ENCODE peak calls at places on chromosome 17, in five cellular contexts. N is IMR-90, T is H9, Y is thoracic aorta, C is endodermal cell. S is an unnamed sample. For H3K4me1, the result is how much of the 10 kb centered on the place peaks cover.

GRCh38 chr17:42049834-42050359 is 504 bp downstream of the C17orf113 start:
- DNase-seq in N (no peak), T (no peak), Y (no peak), C (no peak), S (no peak)

GRCh38 chr17:9244066-9245052 is 223.0 kb downstream of the NTN1 start:
- DNase-seq in N (peak), T (no peak), Y (no peak), C (no peak), S (peak)

GRCh38 chr17:12765544-12765943 is 23.8 kb upstream of the ARHGAP44 start:
- DNase-seq in N (peak), T (no peak), Y (peak), C (no peak), S (peak)

GRCh38 chr17:9431620-9432019 is 144.0 kb downstream of the STX8 start:
- DNase-seq in N (no peak), T (no peak), Y (no peak), C (no peak), S (no peak)

GRCh38 chr17:57785032-57785431 is 39.9 kb upstream of the CCDC182 start:
- DNase-seq in N (no peak), T (peak), Y (no peak), C (peak), S (no peak)

GRCh38 chr17:64401244-64401860 is 10.7 kb upstream of the PECAM1 start:
- DNase-seq in N (no peak), T (no peak), Y (no peak), C (no peak), S (no peak)

GRCh38 chr17:82709024-82709675 is 7.4 kb upstream of the FN3KRP start:
- DNase-seq in N (no peak), T (no peak), Y (no peak), C (no peak), S (no peak)

GRCh38 chr17:42428141-42428944 is 5.3 kb upstream of the CAVIN1 start:
- DNase-seq in N (peak), T (peak), Y (peak), C (peak), S (peak)

GRCh38 chr17:7862692-7863437 is 5.1 kb downstream of the CYB5D1 start:
- DNase-seq in N (peak), T (peak), Y (no peak), C (peak), S (no peak)

GRCh38 chr17:81553018-81553615 is 964 bp upstream of the FAAP100 start:
- DNase-seq in N (peak), T (peak), Y (peak), C (peak), S (peak)
- H3K4me1 ChIP-seq in N (under half), T (under half), Y (under half), C (under half), S (under half)

DNA sequence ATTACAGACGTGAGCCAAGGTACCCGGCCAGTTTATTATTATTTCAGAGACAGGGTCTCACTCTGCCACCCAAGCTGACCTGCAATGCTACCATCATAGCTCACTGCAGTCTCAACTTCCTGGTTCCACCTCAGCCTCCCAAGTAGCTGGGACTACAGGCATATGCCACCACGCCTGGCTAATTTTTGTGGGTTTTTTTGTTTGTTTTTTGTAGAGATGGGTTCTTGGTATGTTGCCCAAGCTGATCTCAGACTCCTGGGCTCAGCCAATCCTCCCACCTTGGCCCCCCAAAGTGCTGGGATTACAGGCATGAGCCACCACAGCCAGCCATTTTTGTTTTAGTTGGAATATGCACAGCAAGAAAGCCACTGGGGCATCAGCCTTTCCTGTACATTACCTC is 115.7 kb downstream of the MRM1 start:
- DNase-seq in N (no peak), T (no peak), Y (no peak), C (no peak), S (no peak)
- H3K4me1 ChIP-seq in N (under half), T (under half), Y (under half), C (under half), S (under half)

GRCh38 chr17:16980813-16981731 is 9.2 kb upstream of the TNFRSF13B start:
- DNase-seq in N (no peak), T (peak), Y (no peak), C (peak), S (no peak)

GRCh38 chr17:16977932-16978331 is 6.0 kb upstream of the TNFRSF13B start:
- DNase-seq in N (peak), T (peak), Y (no peak), C (no peak), S (no peak)

GRCh38 chr17:16980061-16980460 is 8.1 kb upstream of the TNFRSF13B start:
- DNase-seq in N (no peak), T (no peak), Y (no peak), C (peak), S (no peak)

GRCh38 chr17:16986391-16986790 is 14.5 kb upstream of the TNFRSF13B start:
- DNase-seq in N (peak), T (no peak), Y (no peak), C (peak), S (no peak)

GRCh38 chr17:16981928-16982327 is 10.0 kb upstream of the TNFRSF13B start:
- DNase-seq in N (no peak), T (peak), Y (no peak), C (peak), S (no peak)
- H3K4me1 ChIP-seq in N (under half), T (under half), Y (under half), C (under half), S (under half)

GRCh38 chr17:75365009-75365930 is 40.2 kb downstream of the GRB2 start:
- DNase-seq in N (no peak), T (no peak), Y (no peak), C (no peak), S (no peak)
- H3K4me1 ChIP-seq in N (under half), T (under half), Y (half or more), C (under half), S (under half)

DNA sequence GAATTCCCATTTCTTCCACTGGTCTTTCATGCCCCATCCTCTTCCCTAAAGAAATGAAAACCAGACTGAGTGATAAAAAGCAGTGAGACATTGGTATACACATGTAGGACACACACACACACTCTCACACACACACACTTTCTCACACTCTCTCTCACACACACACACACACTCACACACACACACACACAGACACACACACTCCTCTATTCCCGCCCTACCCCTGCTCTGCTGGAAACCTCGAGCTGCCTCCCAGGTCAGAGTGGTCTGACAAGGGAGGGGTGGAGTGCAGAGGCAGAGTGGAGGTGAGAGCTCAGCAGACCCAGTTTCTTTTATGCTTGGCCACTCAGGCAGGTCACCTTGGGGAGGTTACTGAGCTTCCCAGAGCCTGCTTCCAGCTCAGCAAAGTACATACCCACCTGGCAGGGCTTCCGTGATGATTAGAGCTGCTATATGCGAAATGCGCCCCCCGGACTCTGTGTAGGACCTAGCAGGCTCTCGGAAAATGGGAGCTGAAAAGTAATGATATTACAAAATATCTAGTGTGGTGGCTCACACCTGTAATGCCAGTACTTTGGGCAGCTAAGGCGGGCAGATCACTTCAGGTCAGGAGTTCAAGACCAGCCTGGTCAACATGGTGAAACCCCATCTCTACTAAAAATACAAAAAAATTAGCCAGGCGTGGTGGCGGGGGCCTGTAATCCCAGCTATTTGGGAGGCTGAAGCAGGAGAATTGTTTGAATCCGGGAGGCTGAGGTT is 30.7 kb downstream of the CCR7 start:
- DNase-seq in N (no peak), T (no peak), Y (no peak), C (peak), S (no peak)
- H3K4me1 ChIP-seq in N (under half), T (under half), Y (under half), C (under half), S (under half)

GRCh38 chr17:2093349-2093748 is 38.4 kb downstream of the HIC1 start:
- DNase-seq in N (no peak), T (no peak), Y (no peak), C (peak), S (no peak)

GRCh38 chr17:2089021-2089422 is 34.1 kb downstream of the HIC1 start:
- DNase-seq in N (peak), T (no peak), Y (no peak), C (no peak), S (no peak)

GRCh38 chr17:2090210-2090641 is 35.3 kb downstream of the HIC1 start:
- DNase-seq in N (no peak), T (no peak), Y (no peak), C (no peak), S (no peak)

GRCh38 chr17:2092253-2092652 is 37.4 kb downstream of the HIC1 start:
- DNase-seq in N (no peak), T (peak), Y (no peak), C (peak), S (no peak)

DNA sequence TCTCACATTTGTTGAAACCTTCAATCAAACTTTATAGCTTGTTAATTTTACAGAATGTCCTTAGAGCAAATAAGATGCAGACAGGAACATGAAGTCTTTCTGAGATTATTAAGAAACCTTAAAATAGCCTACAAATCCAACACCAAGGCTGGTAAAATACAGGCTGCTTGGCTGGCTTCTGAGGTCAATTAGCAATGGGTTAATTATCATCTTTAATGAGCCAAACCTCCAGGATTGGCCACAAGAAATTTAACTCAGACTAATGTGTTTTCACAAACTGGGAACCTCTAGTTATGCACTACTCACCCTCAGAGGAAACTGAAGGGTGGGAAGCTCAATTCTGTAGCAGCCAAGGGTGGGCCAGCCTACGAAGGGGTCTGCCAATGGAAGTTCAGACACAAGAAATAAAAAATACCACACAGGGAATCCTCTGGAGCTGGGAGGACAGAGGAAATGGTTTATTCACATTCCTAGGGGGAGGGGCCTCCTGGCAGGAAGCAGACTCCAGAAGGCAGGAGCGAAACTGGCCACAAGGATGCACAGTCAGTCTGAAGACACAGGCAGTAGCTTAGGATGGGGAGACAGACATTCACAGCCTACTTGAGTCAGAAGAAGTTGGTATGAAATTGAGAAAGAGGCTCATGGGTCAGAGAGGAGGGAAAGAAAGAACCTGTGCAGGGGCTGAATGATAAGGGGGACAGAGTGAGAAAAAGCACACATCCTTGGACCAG is 36.1 kb downstream of the HIC1 start:
- DNase-seq in N (peak), T (peak), Y (no peak), C (peak), S (no peak)
- H3K4me1 ChIP-seq in N (under half), T (under half), Y (half or more), C (under half), S (under half)

GRCh38 chr17:72705905-72706395 is 386.5 kb downstream of the SLC39A11 start:
- DNase-seq in N (no peak), T (no peak), Y (no peak), C (no peak), S (no peak)

GRCh38 chr17:72700226-72700625 is 392.3 kb downstream of the SLC39A11 start:
- DNase-seq in N (no peak), T (no peak), Y (no peak), C (no peak), S (no peak)

GRCh38 chr17:72699566-72699965 is 392.9 kb downstream of the SLC39A11 start:
- DNase-seq in N (peak), T (no peak), Y (no peak), C (no peak), S (no peak)

GRCh38 chr17:72702998-72703397 is 389.5 kb downstream of the SLC39A11 start:
- DNase-seq in N (peak), T (no peak), Y (no peak), C (no peak), S (no peak)

GRCh38 chr17:72702136-72702735 is 390.3 kb downstream of the SLC39A11 start:
- DNase-seq in N (peak), T (no peak), Y (no peak), C (no peak), S (no peak)
- H3K4me1 ChIP-seq in N (under half), T (under half), Y (under half), C (under half), S (under half)